ENCODE peak calls at places on chromosomes 3 and 15, in six cellular contexts. B is HuH-7, L is NCI-H526 treated with DMSO at 0.1 percent for 48 hours, H is astrocyte, A is K562, D is choroid plexus epithelial cell. Y is an unnamed sample.

GRCh38 chr15:43930079-43930478 is 103.3 kb downstream of the WDR76 start:
- DNase-seq in B (no peak), L (no peak), H (no peak), A (no peak), D (peak), Y (no peak)

GRCh38 chr3:197366301-197367044 is 68.1 kb upstream of the DLG1 start:
- DNase-seq in B (no peak), L (no peak), H (peak), A (no peak), D (no peak), Y (peak)

GRCh38 chr3:55367396-55367795 is 119.7 kb downstream of the WNT5A start:
- DNase-seq in B (no peak), L (no peak), H (no peak), A (no peak), D (no peak), Y (no peak)

GRCh38 chr15:38308797-38309196 is 56.2 kb downstream of the SPRED1 start:
- DNase-seq in B (no peak), L (no peak), H (no peak), A (no peak), D (no peak), Y (no peak)

GRCh38 chr15:81312790-81313543 is 11.0 kb downstream of the STARD5 start:
- DNase-seq in B (no peak), L (no peak), H (peak), A (no peak), D (peak), Y (peak)

GRCh38 chr3:62875103-62876002 is at the start of gene CADPS:
- DNase-seq in B (no peak), L (peak), H (peak), A (no peak), D (no peak), Y (no peak)

GRCh38 chr3:125166581-125166980 is 46.0 kb downstream of the SLC12A8 start:
- DNase-seq in B (no peak), L (no peak), H (no peak), A (no peak), D (no peak), Y (no peak)

GRCh38 chr15:74798388-74799254 is 14.0 kb upstream of the LMAN1L start:
- DNase-seq in B (no peak), L (no peak), H (no peak), A (no peak), D (no peak), Y (peak)

GRCh38 chr3:130843441-130843840 is 50.4 kb upstream of the ATP2C1 start:
- DNase-seq in B (no peak), L (no peak), H (no peak), A (no peak), D (no peak), Y (no peak)

GRCh38 chr3:157159037-157159761 is 748 bp downstream of the CCNL1 start:
- DNase-seq in B (no peak), L (no peak), H (peak), A (peak), D (peak), Y (peak)

GRCh38 chr3:197752107-197752506 is 2.4 kb downstream of the FYTTD1 start:
- DNase-seq in B (no peak), L (no peak), H (no peak), A (no peak), D (no peak), Y (no peak)

GRCh38 chr3:135125171-135125801 is 330.2 kb downstream of the EPHB1 start:
- DNase-seq in B (peak), L (no peak), H (peak), A (peak), D (peak), Y (no peak)

GRCh38 chr3:47009225-47010049 is 30.0 kb downstream of the NBEAL2 start:
- DNase-seq in B (peak), L (no peak), H (peak), A (no peak), D (peak), Y (peak)